ENCODE peak calls at places on chromosomes 2 and 18, in four cellular contexts. W is GM10248; N is PC-9; E is activated T-helper 2 cell treated with anti-CD3 and anti-CD28 coated beads, Interferon-gamma antibody, Interleukin-2, Interleukin-4, amounts not matched to agents 10 μg/mL and 5 μg/mL and 100 μg/mL, durations not matched to agents 14 hours and 24 hours and 36 hours. S is an unnamed sample.

GRCh38 chr2:138470941-138471340 is 30.6 kb upstream of the SPOPL start:
- DNase-seq in E (no peak), W (no peak), N (no peak), S (no peak)

GRCh38 chr2:131035826-131036231 is 57.4 kb downstream of the FAM168B start:
- DNase-seq in N (no peak), W (no peak), E (no peak), S (no peak)

GRCh38 chr18:60873708-60874107 is 459.5 kb upstream of the CDH20 start:
- DNase-seq in W (no peak), N (no peak), E (no peak), S (no peak)

GRCh38 chr2:127597984-127598380 is 48.0 kb upstream of the GPR17 start:
- DNase-seq in E (no peak), N (no peak), W (no peak), S (no peak)

GRCh38 chr2:20618886-20619521 is 31.9 kb downstream of the HS1BP3 start:
- DNase-seq in E (no peak), W (no peak), N (no peak), S (no peak)

GRCh38 chr2:13002948-13003347 is 286.2 kb downstream of the TRIB2 start:
- DNase-seq in W (no peak), N (no peak), E (no peak), S (no peak)

GRCh38 chr2:128301501-128301966 is 17.1 kb downstream of the HS6ST1 start:
- DNase-seq in E (no peak), N (no peak), W (no peak), S (no peak)

GRCh38 chr2:12686708-12687107 is 30.0 kb upstream of the TRIB2 start:
- DNase-seq in N (no peak), W (no peak), E (no peak), S (no peak)

GRCh38 chr18:63382843-63383242 is 15.8 kb upstream of the KDSR start:
- DNase-seq in W (no peak), E (no peak), N (no peak), S (no peak)

S was measured in activated T-helper 1 cell treated with anti-CD3 and anti-CD28 coated beads, Interleukin-12 subunit alpha, Interleukin-12 subunit beta, Interleukin-2, Interleukin-4 antibody, amounts not matched to agents 30 ng/mL and 10 ng/mL and 1 ng/mL, durations not matched to agents 14 hours and 24 hours and 36 hours.